ENCODE peak calls at places on chromosomes 3 and 15, in eight cellular contexts. V is activated naive CD8-positive, alpha-beta T cell treated with anti-CD3 and anti-CD28 coated beads for 36 hours; E is SHP77 treated with DMSO at 0.1 percent for 48 hours; U is foreskin keratinocyte; W is Calu3; X is T47D; I is activated T-cell treated with anti-CD3 and anti-CD28 coated beads for 4 hours; Z is stimulated activated CD8-positive, alpha-beta memory T cell treated with anti-CD3 and anti-CD28 coated beads, Interleukin-7, amount 100 ng/mL, for 1 hour. P is an unnamed sample.

GRCh38 chr15:68434021-68434420 is 2.1 kb upstream of the ITGA11 start:
- DNase-seq in X (no peak), U (no peak), Z (no peak), I (no peak), E (no peak), W (no peak), V (no peak), P (no peak)

GRCh38 chr3:69033470-69033869 is 18.7 kb downstream of the TMF1 start:
- DNase-seq in V (no peak), Z (no peak), X (no peak), I (no peak), E (no peak), U (peak; percentile 84), W (peak; percentile 15), P (peak; percentile 65)

GRCh38 chr3:186722457-186722856 is 5.3 kb downstream of the KNG1 start:
- DNase-seq in U (no peak), W (peak; percentile 67), I (no peak), Z (no peak), E (no peak), V (no peak), X (no peak), P (peak; percentile 10)

GRCh38 chr3:136644200-136644599 is 108.0 kb downstream of the STAG1 start:
- DNase-seq in X (no peak), W (no peak), E (no peak), Z (no peak), I (no peak), V (no peak), U (no peak), P (no peak)

GRCh38 chr15:52682776-52683175 is 3.6 kb upstream of the ATOSA start:
- DNase-seq in I (no peak), Z (no peak), X (no peak), V (no peak), W (no peak), U (no peak), E (no peak), P (no peak)

GRCh38 chr3:97981886-97982285 is 9.7 kb upstream of the RIOX2 start:
- DNase-seq in U (no peak), Z (no peak), X (no peak), V (peak; percentile 44), I (no peak), E (no peak), W (no peak), P (peak; percentile 87)

GRCh38 chr3:124459678-124460077 is 270.6 kb upstream of the UMPS start:
- DNase-seq in X (no peak), Z (no peak), I (no peak), W (no peak), E (no peak), V (no peak), U (peak; percentile 15), P (no peak)

GRCh38 chr3:97699889-97700288 is 64.7 kb upstream of the ARL6 start:
- DNase-seq in V (no peak), X (no peak), W (no peak), I (no peak), U (no peak), E (no peak), Z (no peak), P (no peak)

GRCh38 chr3:149384167-149384566 is 6.7 kb upstream of the TM4SF1 start:
- DNase-seq in E (no peak), Z (no peak), X (no peak), V (no peak), W (no peak), U (no peak), I (no peak), P (no peak)

GRCh38 chr3:46946416-46946815 is 30.1 kb downstream of the CCDC12 start:
- DNase-seq in W (peak; percentile 44), I (no peak), E (no peak), X (no peak), U (peak; percentile 92), V (no peak), Z (no peak), P (no peak)

GRCh38 chr15:48366574-48367312 is 35.5 kb downstream of the DUT start:
- DNase-seq in W (no peak), X (no peak), U (no peak), I (no peak), Z (no peak), V (no peak), E (no peak), P (peak; percentile 38)

GRCh38 chr15:20356444-20357138 is 185.0 kb downstream of the GOLGA6L6 start:
- DNase-seq in E (no peak), Z (peak; percentile 68), U (no peak), V (peak; percentile 67), W (no peak), I (peak; percentile 90), X (peak; percentile 89), P (peak; percentile 57)

GRCh38 chr3:45509038-45509767 is 85.3 kb upstream of the LIMD1 start:
- DNase-seq in U (peak; percentile 92), Z (no peak), V (peak; percentile 29), X (no peak), I (no peak), E (no peak), W (no peak), P (peak; percentile 35)

GRCh38 chr3:170355738-170356595 is 1.5 kb upstream of the SKIL start:
- DNase-seq in X (no peak), E (no peak), Z (peak; percentile 2), V (no peak), I (no peak), U (peak; percentile 50), W (peak; percentile 65), P (peak; percentile 65)

GRCh38 chr3:66228707-66229106 is 7.9 kb downstream of the SLC25A26 start:
- DNase-seq in Z (no peak), V (no peak), W (no peak), I (no peak), E (no peak), U (no peak), X (no peak), P (no peak)

GRCh38 chr3:149587383-149587782 is 70.4 kb downstream of the WWTR1 start:
- DNase-seq in V (no peak), I (no peak), Z (no peak), E (no peak), U (no peak), W (no peak), X (no peak), P (peak; percentile 52)

GRCh38 chr15:66578286-66578875 is 12.6 kb upstream of the LCTL start:
- DNase-seq in E (no peak), V (no peak), W (no peak), Z (no peak), X (no peak), U (peak; percentile 53), I (no peak), P (no peak)

GRCh38 chr3:42711491-42712343 is 9.1 kb upstream of the HHATL start:
- DNase-seq in X (no peak), I (no peak), E (no peak), Z (no peak), W (no peak), U (no peak), V (no peak), P (no peak)

GRCh38 chr15:57444877-57445513 is 68.7 kb downstream of the CGNL1 start:
- DNase-seq in V (no peak), I (no peak), U (no peak), W (no peak), X (no peak), Z (no peak), E (no peak), P (no peak)

GRCh38 chr3:58270485-58270884 is 32.9 kb downstream of the ABHD6 start:
- DNase-seq in I (no peak), X (no peak), W (no peak), V (no peak), Z (no peak), U (no peak), E (no peak), P (no peak)

GRCh38 chr3:171187706-171188290 is 161.3 kb upstream of the SLC2A2 start:
- DNase-seq in Z (no peak), I (no peak), U (no peak), E (no peak), X (peak; percentile 50), V (no peak), W (peak; percentile 54), P (peak; percentile 77)

GRCh38 chr15:56232058-56232457 is 11.6 kb downstream of the RFX7 start:
- DNase-seq in Z (no peak), E (no peak), X (no peak), W (no peak), I (no peak), V (no peak), U (no peak), P (no peak)

GRCh38 chr3:187750513-187751123 is 5.3 kb upstream of the BCL6 start:
- DNase-seq in E (no peak), W (no peak), I (no peak), Z (no peak), X (no peak), U (no peak), V (no peak), P (no peak)

GRCh38 chr3:97102641-97103040 is 288.2 kb downstream of the EPHA6 start:
- DNase-seq in U (no peak), I (no peak), E (no peak), Z (no peak), V (no peak), X (no peak), W (no peak), P (no peak)

GRCh38 chr15:56968821-56969220 is 50.4 kb downstream of the TCF12 start:
- DNase-seq in X (no peak), V (no peak), U (peak; percentile 22), W (peak; percentile 9), Z (no peak), I (no peak), E (no peak), P (no peak)

GRCh38 chr3:155416500-155417118 is 123.1 kb upstream of the STRIT1 start:
- DNase-seq in W (no peak), Z (no peak), I (no peak), V (no peak), E (no peak), U (peak; percentile 94), X (no peak), P (no peak)

GRCh38 chr3:11640009-11640673 is 3.6 kb downstream of the VGLL4 start:
- DNase-seq in U (no peak), I (no peak), V (no peak), Z (no peak), E (no peak), W (no peak), X (no peak), P (no peak)

GRCh38 chr15:90479656-90480055 is 50.1 kb upstream of the CRTC3 start:
- DNase-seq in U (peak; percentile 86), W (peak; percentile 81), Z (no peak), I (no peak), X (peak; percentile 13), V (no peak), E (no peak), P (no peak)

GRCh38 chr3:55910543-55910942 is 423.4 kb upstream of the WNT5A start:
- DNase-seq in X (no peak), E (no peak), Z (no peak), W (no peak), V (no peak), U (peak; percentile 15), I (no peak), P (no peak)

GRCh38 chr3:61564405-61565059 is 3.2 kb downstream of the PTPRG start:
- DNase-seq in I (no peak), W (peak; percentile 6), Z (no peak), U (peak; percentile 32), X (no peak), E (no peak), V (peak; percentile 12), P (peak; percentile 81)

GRCh38 chr3:183766745-183767606 is 58.4 kb downstream of the MAP6D1 start:
- DNase-seq in E (peak; percentile 4), I (peak; percentile 64), V (peak; percentile 63), X (peak; percentile 83), Z (peak; percentile 32), U (peak; percentile 65), W (peak; percentile 89), P (peak; percentile 80)

GRCh38 chr3:71135373-71136088 is 448.0 kb downstream of the FOXP1 start:
- DNase-seq in Z (no peak), W (no peak), X (no peak), V (no peak), E (no peak), U (no peak), I (no peak), P (no peak)

GRCh38 chr3:82194870-82195269 is 433.4 kb upstream of the GBE1 start:
- DNase-seq in I (no peak), V (no peak), U (no peak), E (no peak), W (no peak), X (no peak), Z (no peak), P (peak; percentile 68)

GRCh38 chr3:123688241-123688747 is 103.4 kb upstream of the HACD2 start:
- DNase-seq in V (no peak), X (no peak), U (peak; percentile 43), I (no peak), Z (no peak), W (peak; percentile 12), E (no peak), P (peak; percentile 83)

P was measured in lung microvascular endothelial cell.